ENCODE peak calls at places on chromosomes 11 and 22, in seven cellular contexts. One of them, this sample, is unnamed.

GRCh38 chr11:104700609-104701008 is 197.7 kb downstream of the CASP12 start:
- DNase-seq in NCI-H187 treated with DMSO at 0.1 percent for 48 hours: no peak
- DNase-seq in NCI-H345: no peak
- DNase-seq in stimulated activated naive CD8-positive, alpha-beta T cell treated with anti-CD3 and anti-CD28 coated beads, Interleukin-15, Interleukin-2, amounts not matched to agents 100 U/mL and 50 U/mL, for 24 hours: no peak
- DNase-seq in astrocyte of the cerebellum: peak
- DNase-seq in neuronal stem cell: no peak
- DNase-seq in H7: no peak
- DNase-seq in this sample: no peak

GRCh38 chr11:9922806-9923205 is 258.9 kb downstream of the SWAP70 start:
- DNase-seq in stimulated activated naive CD8-positive, alpha-beta T cell treated with anti-CD3 and anti-CD28 coated beads, Interleukin-15, Interleukin-2, amounts not matched to agents 100 U/mL and 50 U/mL, for 24 hours: no peak
- DNase-seq in H7: peak
- DNase-seq in astrocyte of the cerebellum: no peak
- DNase-seq in NCI-H345: no peak
- DNase-seq in NCI-H187 treated with DMSO at 0.1 percent for 48 hours: no peak
- DNase-seq in neuronal stem cell: no peak
- DNase-seq in this sample: no peak

GRCh38 chr11:8382436-8383053 is 118.9 kb upstream of the LMO1 start:
- DNase-seq in NCI-H187 treated with DMSO at 0.1 percent for 48 hours: no peak
- DNase-seq in astrocyte of the cerebellum: peak
- DNase-seq in stimulated activated naive CD8-positive, alpha-beta T cell treated with anti-CD3 and anti-CD28 coated beads, Interleukin-15, Interleukin-2, amounts not matched to agents 100 U/mL and 50 U/mL, for 24 hours: no peak
- DNase-seq in NCI-H345: no peak
- DNase-seq in H7: peak
- DNase-seq in neuronal stem cell: no peak
- DNase-seq in this sample: no peak

GRCh38 chr22:44179196-44179988 is 1.3 kb upstream of the PARVG start:
- DNase-seq in NCI-H345: no peak
- DNase-seq in stimulated activated naive CD8-positive, alpha-beta T cell treated with anti-CD3 and anti-CD28 coated beads, Interleukin-15, Interleukin-2, amounts not matched to agents 100 U/mL and 50 U/mL, for 24 hours: no peak
- DNase-seq in neuronal stem cell: peak
- DNase-seq in H7: no peak
- DNase-seq in astrocyte of the cerebellum: no peak
- DNase-seq in NCI-H187 treated with DMSO at 0.1 percent for 48 hours: no peak
- DNase-seq in this sample: no peak

GRCh38 chr11:94988748-94989147 is 15.2 kb downstream of the KDM4D start:
- DNase-seq in stimulated activated naive CD8-positive, alpha-beta T cell treated with anti-CD3 and anti-CD28 coated beads, Interleukin-15, Interleukin-2, amounts not matched to agents 100 U/mL and 50 U/mL, for 24 hours: no peak
- DNase-seq in neuronal stem cell: no peak
- DNase-seq in NCI-H187 treated with DMSO at 0.1 percent for 48 hours: no peak
- DNase-seq in astrocyte of the cerebellum: no peak
- DNase-seq in NCI-H345: no peak
- DNase-seq in H7: no peak
- DNase-seq in this sample: no peak

GRCh38 chr11:1953489-1954284 is 6.6 kb downstream of the MRPL23 start:
- DNase-seq in stimulated activated naive CD8-positive, alpha-beta T cell treated with anti-CD3 and anti-CD28 coated beads, Interleukin-15, Interleukin-2, amounts not matched to agents 100 U/mL and 50 U/mL, for 24 hours: no peak
- DNase-seq in H7: no peak
- DNase-seq in neuronal stem cell: no peak
- DNase-seq in NCI-H345: no peak
- DNase-seq in NCI-H187 treated with DMSO at 0.1 percent for 48 hours: no peak
- DNase-seq in astrocyte of the cerebellum: no peak
- DNase-seq in this sample: no peak

GRCh38 chr11:87628161-87628560 is 547.1 kb downstream of the RAB38 start:
- DNase-seq in NCI-H187 treated with DMSO at 0.1 percent for 48 hours: no peak
- DNase-seq in neuronal stem cell: no peak
- DNase-seq in H7: no peak
- DNase-seq in NCI-H345: no peak
- DNase-seq in astrocyte of the cerebellum: no peak
- DNase-seq in stimulated activated naive CD8-positive, alpha-beta T cell treated with anti-CD3 and anti-CD28 coated beads, Interleukin-15, Interleukin-2, amounts not matched to agents 100 U/mL and 50 U/mL, for 24 hours: no peak
- DNase-seq in this sample: no peak

GRCh38 chr22:43978558-43978957 is 23.3 kb downstream of the SAMM50 start:
- DNase-seq in H7: no peak
- DNase-seq in NCI-H345: no peak
- DNase-seq in stimulated activated naive CD8-positive, alpha-beta T cell treated with anti-CD3 and anti-CD28 coated beads, Interleukin-15, Interleukin-2, amounts not matched to agents 100 U/mL and 50 U/mL, for 24 hours: no peak
- DNase-seq in NCI-H187 treated with DMSO at 0.1 percent for 48 hours: no peak
- DNase-seq in astrocyte of the cerebellum: no peak
- DNase-seq in neuronal stem cell: no peak
- DNase-seq in this sample: no peak

GRCh38 chr11:69439651-69440464 is 41.6 kb upstream of the LINC01488 start:
- DNase-seq in astrocyte of the cerebellum: no peak
- DNase-seq in stimulated activated naive CD8-positive, alpha-beta T cell treated with anti-CD3 and anti-CD28 coated beads, Interleukin-15, Interleukin-2, amounts not matched to agents 100 U/mL and 50 U/mL, for 24 hours: no peak
- DNase-seq in H7: no peak
- DNase-seq in NCI-H187 treated with DMSO at 0.1 percent for 48 hours: no peak
- DNase-seq in NCI-H345: no peak
- DNase-seq in neuronal stem cell: no peak
- DNase-seq in this sample: no peak

GRCh38 chr11:118057424-118058145 is 19.3 kb upstream of the TMPRSS4 start:
- DNase-seq in neuronal stem cell: no peak
- DNase-seq in H7: peak
- DNase-seq in astrocyte of the cerebellum: no peak
- DNase-seq in NCI-H345: no peak
- DNase-seq in stimulated activated naive CD8-positive, alpha-beta T cell treated with anti-CD3 and anti-CD28 coated beads, Interleukin-15, Interleukin-2, amounts not matched to agents 100 U/mL and 50 U/mL, for 24 hours: no peak
- DNase-seq in NCI-H187 treated with DMSO at 0.1 percent for 48 hours: no peak
- DNase-seq in this sample: no peak

GRCh38 chr11:19251577-19251976 is 10.8 kb upstream of the E2F8 start:
- DNase-seq in neuronal stem cell: no peak
- DNase-seq in NCI-H345: no peak
- DNase-seq in stimulated activated naive CD8-positive, alpha-beta T cell treated with anti-CD3 and anti-CD28 coated beads, Interleukin-15, Interleukin-2, amounts not matched to agents 100 U/mL and 50 U/mL, for 24 hours: no peak
- DNase-seq in NCI-H187 treated with DMSO at 0.1 percent for 48 hours: no peak
- DNase-seq in H7: no peak
- DNase-seq in astrocyte of the cerebellum: no peak
- DNase-seq in this sample: no peak

GRCh38 chr11:63490551-63491239 is at the start of gene PLAAT5:
- DNase-seq in H7: peak
- DNase-seq in NCI-H187 treated with DMSO at 0.1 percent for 48 hours: no peak
- DNase-seq in stimulated activated naive CD8-positive, alpha-beta T cell treated with anti-CD3 and anti-CD28 coated beads, Interleukin-15, Interleukin-2, amounts not matched to agents 100 U/mL and 50 U/mL, for 24 hours: peak
- DNase-seq in NCI-H345: no peak
- DNase-seq in astrocyte of the cerebellum: no peak
- DNase-seq in neuronal stem cell: peak
- DNase-seq in this sample: peak

GRCh38 chr11:63761870-63762661 is 6.5 kb downstream of the ZFTA start:
- DNase-seq in NCI-H345: no peak
- DNase-seq in H7: peak
- DNase-seq in NCI-H187 treated with DMSO at 0.1 percent for 48 hours: no peak
- DNase-seq in stimulated activated naive CD8-positive, alpha-beta T cell treated with anti-CD3 and anti-CD28 coated beads, Interleukin-15, Interleukin-2, amounts not matched to agents 100 U/mL and 50 U/mL, for 24 hours: no peak
- DNase-seq in astrocyte of the cerebellum: no peak
- DNase-seq in neuronal stem cell: peak
- DNase-seq in this sample: no peak

GRCh38 chr11:36672815-36673450 is 74.9 kb upstream of the RAG2 start:
- DNase-seq in NCI-H345: peak
- DNase-seq in astrocyte of the cerebellum: peak
- DNase-seq in neuronal stem cell: no peak
- DNase-seq in stimulated activated naive CD8-positive, alpha-beta T cell treated with anti-CD3 and anti-CD28 coated beads, Interleukin-15, Interleukin-2, amounts not matched to agents 100 U/mL and 50 U/mL, for 24 hours: no peak
- DNase-seq in H7: peak
- DNase-seq in NCI-H187 treated with DMSO at 0.1 percent for 48 hours: peak
- DNase-seq in this sample: peak

GRCh38 chr22:27422442-27422841 is 379.1 kb downstream of the MN1 start:
- DNase-seq in NCI-H187 treated with DMSO at 0.1 percent for 48 hours: no peak
- DNase-seq in NCI-H345: no peak
- DNase-seq in neuronal stem cell: no peak
- DNase-seq in stimulated activated naive CD8-positive, alpha-beta T cell treated with anti-CD3 and anti-CD28 coated beads, Interleukin-15, Interleukin-2, amounts not matched to agents 100 U/mL and 50 U/mL, for 24 hours: no peak
- DNase-seq in H7: no peak
- DNase-seq in astrocyte of the cerebellum: no peak
- DNase-seq in this sample: no peak

GRCh38 chr11:92707173-92707619 is 262.3 kb upstream of the MTNR1B start:
- DNase-seq in neuronal stem cell: no peak
- DNase-seq in stimulated activated naive CD8-positive, alpha-beta T cell treated with anti-CD3 and anti-CD28 coated beads, Interleukin-15, Interleukin-2, amounts not matched to agents 100 U/mL and 50 U/mL, for 24 hours: no peak
- DNase-seq in NCI-H345: peak
- DNase-seq in NCI-H187 treated with DMSO at 0.1 percent for 48 hours: peak
- DNase-seq in astrocyte of the cerebellum: no peak
- DNase-seq in H7: no peak
- DNase-seq in this sample: no peak

GRCh38 chr11:87298155-87298554 is 260.4 kb downstream of the TMEM135 start:
- DNase-seq in astrocyte of the cerebellum: no peak
- DNase-seq in stimulated activated naive CD8-positive, alpha-beta T cell treated with anti-CD3 and anti-CD28 coated beads, Interleukin-15, Interleukin-2, amounts not matched to agents 100 U/mL and 50 U/mL, for 24 hours: no peak
- DNase-seq in H7: no peak
- DNase-seq in NCI-H187 treated with DMSO at 0.1 percent for 48 hours: no peak
- DNase-seq in NCI-H345: no peak
- DNase-seq in neuronal stem cell: no peak
- DNase-seq in this sample: no peak

GRCh38 chr11:67265633-67266423 is 445 bp upstream of the GRK2 start:
- DNase-seq in stimulated activated naive CD8-positive, alpha-beta T cell treated with anti-CD3 and anti-CD28 coated beads, Interleukin-15, Interleukin-2, amounts not matched to agents 100 U/mL and 50 U/mL, for 24 hours: peak
- DNase-seq in neuronal stem cell: peak
- DNase-seq in NCI-H187 treated with DMSO at 0.1 percent for 48 hours: no peak
- DNase-seq in astrocyte of the cerebellum: no peak
- DNase-seq in NCI-H345: peak
- DNase-seq in H7: peak
- DNase-seq in this sample: peak

GRCh38 chr11:63745304-63746170 is 23.0 kb downstream of the ZFTA start:
- DNase-seq in neuronal stem cell: no peak
- DNase-seq in astrocyte of the cerebellum: no peak
- DNase-seq in H7: no peak
- DNase-seq in NCI-H345: no peak
- DNase-seq in NCI-H187 treated with DMSO at 0.1 percent for 48 hours: no peak
- DNase-seq in stimulated activated naive CD8-positive, alpha-beta T cell treated with anti-CD3 and anti-CD28 coated beads, Interleukin-15, Interleukin-2, amounts not matched to agents 100 U/mL and 50 U/mL, for 24 hours: no peak
- DNase-seq in this sample: no peak

GRCh38 chr11:110295487-110296225 is 758 bp downstream of the RDX start:
- DNase-seq in H7: peak
- DNase-seq in stimulated activated naive CD8-positive, alpha-beta T cell treated with anti-CD3 and anti-CD28 coated beads, Interleukin-15, Interleukin-2, amounts not matched to agents 100 U/mL and 50 U/mL, for 24 hours: peak
- DNase-seq in astrocyte of the cerebellum: no peak
- DNase-seq in neuronal stem cell: peak
- DNase-seq in NCI-H187 treated with DMSO at 0.1 percent for 48 hours: no peak
- DNase-seq in NCI-H345: peak
- DNase-seq in this sample: peak

GRCh38 chr11:67056640-67057409 is at the start of gene RHOD:
- DNase-seq in astrocyte of the cerebellum: no peak
- DNase-seq in stimulated activated naive CD8-positive, alpha-beta T cell treated with anti-CD3 and anti-CD28 coated beads, Interleukin-15, Interleukin-2, amounts not matched to agents 100 U/mL and 50 U/mL, for 24 hours: peak
- DNase-seq in H7: peak
- DNase-seq in NCI-H187 treated with DMSO at 0.1 percent for 48 hours: no peak
- DNase-seq in NCI-H345: no peak
- DNase-seq in neuronal stem cell: peak
- DNase-seq in this sample: no peak

GRCh38 chr11:10784229-10785145 is 24.2 kb downstream of the EIF4G2 start:
- DNase-seq in astrocyte of the cerebellum: peak
- DNase-seq in stimulated activated naive CD8-positive, alpha-beta T cell treated with anti-CD3 and anti-CD28 coated beads, Interleukin-15, Interleukin-2, amounts not matched to agents 100 U/mL and 50 U/mL, for 24 hours: no peak
- DNase-seq in neuronal stem cell: peak
- DNase-seq in H7: no peak
- DNase-seq in NCI-H345: peak
- DNase-seq in NCI-H187 treated with DMSO at 0.1 percent for 48 hours: peak
- DNase-seq in this sample: no peak

GRCh38 chr11:133977067-133977681 is 20.4 kb upstream of the IGSF9B start:
- DNase-seq in astrocyte of the cerebellum: no peak
- DNase-seq in neuronal stem cell: no peak
- DNase-seq in stimulated activated naive CD8-positive, alpha-beta T cell treated with anti-CD3 and anti-CD28 coated beads, Interleukin-15, Interleukin-2, amounts not matched to agents 100 U/mL and 50 U/mL, for 24 hours: no peak
- DNase-seq in NCI-H187 treated with DMSO at 0.1 percent for 48 hours: no peak
- DNase-seq in NCI-H345: no peak
- DNase-seq in H7: no peak
- DNase-seq in this sample: no peak

GRCh38 chr11:67648140-67648795 is 2.3 kb downstream of the ACY3 start:
- DNase-seq in NCI-H345: peak
- DNase-seq in neuronal stem cell: no peak
- DNase-seq in NCI-H187 treated with DMSO at 0.1 percent for 48 hours: no peak
- DNase-seq in stimulated activated naive CD8-positive, alpha-beta T cell treated with anti-CD3 and anti-CD28 coated beads, Interleukin-15, Interleukin-2, amounts not matched to agents 100 U/mL and 50 U/mL, for 24 hours: peak
- DNase-seq in H7: peak
- DNase-seq in astrocyte of the cerebellum: no peak
- DNase-seq in this sample: no peak

GRCh38 chr11:118895093-118896039 is 11.7 kb downstream of the CXCR5 start:
- DNase-seq in stimulated activated naive CD8-positive, alpha-beta T cell treated with anti-CD3 and anti-CD28 coated beads, Interleukin-15, Interleukin-2, amounts not matched to agents 100 U/mL and 50 U/mL, for 24 hours: peak
- DNase-seq in neuronal stem cell: no peak
- DNase-seq in H7: peak
- DNase-seq in NCI-H187 treated with DMSO at 0.1 percent for 48 hours: no peak
- DNase-seq in NCI-H345: no peak
- DNase-seq in astrocyte of the cerebellum: no peak
- DNase-seq in this sample: no peak